ENCODE peak calls at places on chromosomes 7 and 10, in ten cellular contexts. One of them, this sample, is unnamed.

GRCh38 chr10:79340646-79341244 is 6.5 kb upstream of the PPIF start:
- DNase-seq in aorta: no peak
- DNase-seq in Panc1: no peak
- DNase-seq in hippocampal formation: no peak
- DNase-seq in hypothalamus: no peak
- DNase-seq in GM12891: no peak
- DNase-seq in T-helper 2 cell: no peak
- DNase-seq in kidney tubule cell: no peak
- DNase-seq in activated effector memory CD4-positive, alpha-beta T cell treated with Interleukin-2 at 50 U/mL for 16 hours: no peak
- DNase-seq in GM10248: no peak
- DNase-seq in this sample: no peak

GRCh38 chr7:47893238-47893637 is 55.0 kb downstream of the PKD1L1 start:
- DNase-seq in aorta: no peak
- DNase-seq in Panc1: no peak
- DNase-seq in hippocampal formation: no peak
- DNase-seq in hypothalamus: no peak
- DNase-seq in GM12891: peak; percentile 25
- DNase-seq in T-helper 2 cell: no peak
- DNase-seq in kidney tubule cell: no peak
- DNase-seq in activated effector memory CD4-positive, alpha-beta T cell treated with Interleukin-2 at 50 U/mL for 16 hours: no peak
- DNase-seq in GM10248: peak; percentile 40
- DNase-seq in this sample: no peak

GRCh38 chr10:79400567-79401004 is 44.8 kb downstream of the ZCCHC24 start:
- DNase-seq in aorta: no peak
- DNase-seq in Panc1: peak; percentile 27
- DNase-seq in hippocampal formation: no peak
- DNase-seq in hypothalamus: peak; percentile 62
- DNase-seq in GM12891: peak; percentile 84
- DNase-seq in T-helper 2 cell: peak; percentile 21
- DNase-seq in kidney tubule cell: peak; percentile 36
- DNase-seq in activated effector memory CD4-positive, alpha-beta T cell treated with Interleukin-2 at 50 U/mL for 16 hours: peak; percentile 14
- DNase-seq in GM10248: peak; percentile 83
- DNase-seq in this sample: peak; percentile 86

GRCh38 chr7:76509931-76510877 is at the start of gene UPK3B:
- DNase-seq in aorta: peak; percentile 70
- DNase-seq in Panc1: no peak
- DNase-seq in hippocampal formation: no peak
- DNase-seq in hypothalamus: no peak
- DNase-seq in GM12891: no peak
- DNase-seq in T-helper 2 cell: no peak
- DNase-seq in kidney tubule cell: peak; percentile 26
- DNase-seq in activated effector memory CD4-positive, alpha-beta T cell treated with Interleukin-2 at 50 U/mL for 16 hours: no peak
- DNase-seq in GM10248: no peak
- DNase-seq in this sample: no peak

GRCh38 chr7:142010952-142011548 is 15.4 kb downstream of the MGAM start:
- DNase-seq in aorta: no peak
- DNase-seq in Panc1: no peak
- DNase-seq in hippocampal formation: no peak
- DNase-seq in hypothalamus: no peak
- DNase-seq in GM12891: no peak
- DNase-seq in T-helper 2 cell: no peak
- DNase-seq in kidney tubule cell: no peak
- DNase-seq in activated effector memory CD4-positive, alpha-beta T cell treated with Interleukin-2 at 50 U/mL for 16 hours: no peak
- DNase-seq in GM10248: no peak
- DNase-seq in this sample: no peak

GRCh38 chr10:89346264-89346971 is 18.6 kb downstream of the IFIT3 start:
- DNase-seq in aorta: no peak
- DNase-seq in Panc1: no peak
- DNase-seq in hippocampal formation: no peak
- DNase-seq in hypothalamus: no peak
- DNase-seq in GM12891: no peak
- DNase-seq in T-helper 2 cell: no peak
- DNase-seq in kidney tubule cell: no peak
- DNase-seq in activated effector memory CD4-positive, alpha-beta T cell treated with Interleukin-2 at 50 U/mL for 16 hours: no peak
- DNase-seq in GM10248: no peak
- DNase-seq in this sample: no peak

GRCh38 chr7:42237162-42237821 is at the start of gene GLI3:
- DNase-seq in aorta: peak; percentile 94
- DNase-seq in Panc1: no peak
- DNase-seq in hippocampal formation: peak; percentile 49
- DNase-seq in hypothalamus: peak; percentile 64
- DNase-seq in GM12891: peak; percentile 73
- DNase-seq in T-helper 2 cell: no peak
- DNase-seq in kidney tubule cell: peak; percentile 83
- DNase-seq in activated effector memory CD4-positive, alpha-beta T cell treated with Interleukin-2 at 50 U/mL for 16 hours: no peak
- DNase-seq in GM10248: peak; percentile 68
- DNase-seq in this sample: peak; percentile 61

GRCh38 chr7:155119801-155120382 is 49.8 kb downstream of the HTR5A start:
- DNase-seq in aorta: no peak
- DNase-seq in Panc1: no peak
- DNase-seq in hippocampal formation: no peak
- DNase-seq in hypothalamus: no peak
- DNase-seq in GM12891: no peak
- DNase-seq in T-helper 2 cell: no peak
- DNase-seq in kidney tubule cell: peak; percentile 34
- DNase-seq in activated effector memory CD4-positive, alpha-beta T cell treated with Interleukin-2 at 50 U/mL for 16 hours: no peak
- DNase-seq in GM10248: no peak
- DNase-seq in this sample: no peak